ENCODE peak calls at places on chromosomes 16 and 17, in seven cellular contexts. Q is pancreas, J is gastrocnemius medialis, U is AG10803, H is tibial artery, I is IMR-90, X is Panc1. N is an unnamed sample.

GRCh38 chr16:4679156-4679853 is 14.1 kb upstream of the NUDT16L1 start:
- DNase-seq in Q (no peak), J (peak; percentile 34), U (no peak), H (no peak), I (no peak), X (no peak), N (no peak)

GRCh38 chr16:25478476-25478875 is 213.3 kb upstream of the HS3ST4 start:
- DNase-seq in Q (no peak), J (no peak), U (no peak), H (no peak), I (no peak), X (no peak), N (no peak)

GRCh38 chr16:54926166-54926838 is 4.4 kb upstream of the IRX5 start:
- DNase-seq in Q (no peak), J (no peak), U (peak; percentile 64), H (no peak), I (peak; percentile 33), X (no peak), N (no peak)

GRCh38 chr17:40953876-40954275 is 12.9 kb downstream of the KRT39 start:
- DNase-seq in Q (no peak), J (no peak), U (peak; percentile 90), H (no peak), I (peak; percentile 94), X (no peak), N (no peak)

GRCh38 chr17:64741924-64742670 is 80.0 kb upstream of the SMURF2 start:
- DNase-seq in Q (peak; percentile 12), J (peak; percentile 74), U (peak; percentile 99), H (peak; percentile 76), I (peak; percentile 81), X (no peak), N (no peak)

GRCh38 chr17:77090476-77090875 is 50.3 kb upstream of the SEC14L1 start:
- DNase-seq in Q (no peak), J (no peak), U (no peak), H (no peak), I (no peak), X (no peak), N (no peak)

GRCh38 chr17:12620200-12620720 is 45.4 kb upstream of the MYOCD start:
- DNase-seq in Q (no peak), J (no peak), U (no peak), H (no peak), I (peak; percentile 80), X (no peak), N (no peak)

GRCh38 chr17:47967607-47968252 is 3.2 kb upstream of the CDK5RAP3 start:
- DNase-seq in Q (peak; percentile 84), J (no peak), U (peak; percentile 78), H (no peak), I (peak; percentile 89), X (no peak), N (no peak)

GRCh38 chr17:63567229-63567628 is 17.0 kb downstream of the DCAF7 start:
- DNase-seq in Q (no peak), J (no peak), U (no peak), H (no peak), I (no peak), X (no peak), N (no peak)

GRCh38 chr17:83196088-83196765 is 116.8 kb downstream of the METRNL start:
- DNase-seq in Q (no peak), J (peak; percentile 54), U (peak; percentile 88), H (peak; percentile 83), I (peak; percentile 30), X (no peak), N (peak; percentile 4)

GRCh38 chr17:13596241-13596941 is 5.3 kb downstream of the HS3ST3A1 start:
- DNase-seq in Q (no peak), J (no peak), U (no peak), H (no peak), I (no peak), X (no peak), N (no peak)

GRCh38 chr16:75794426-75794825 is 68.1 kb upstream of the CPHXL start:
- DNase-seq in Q (no peak), J (no peak), U (no peak), H (no peak), I (no peak), X (no peak), N (no peak)

GRCh38 chr16:75792781-75793180 is 66.5 kb upstream of the CPHXL start:
- DNase-seq in Q (no peak), J (no peak), U (no peak), H (no peak), I (no peak), X (no peak), N (no peak)

GRCh38 chr16:75787421-75787820 is 61.1 kb upstream of the CPHXL start:
- DNase-seq in Q (no peak), J (no peak), U (no peak), H (no peak), I (no peak), X (no peak), N (no peak)

GRCh38 chr16:75789237-75789636 is 62.9 kb upstream of the CPHXL start:
- DNase-seq in Q (no peak), J (no peak), U (peak; percentile 46), H (no peak), I (peak; percentile 46), X (peak; percentile 30), N (no peak)
- TF ChIP-seq CTCF in Q (peak; percentile 85), J (peak; percentile 71), U (peak; percentile 81), H (peak; percentile 75), I (peak; percentile 84), X (peak; percentile 75), N (peak; percentile 88)

DNA sequence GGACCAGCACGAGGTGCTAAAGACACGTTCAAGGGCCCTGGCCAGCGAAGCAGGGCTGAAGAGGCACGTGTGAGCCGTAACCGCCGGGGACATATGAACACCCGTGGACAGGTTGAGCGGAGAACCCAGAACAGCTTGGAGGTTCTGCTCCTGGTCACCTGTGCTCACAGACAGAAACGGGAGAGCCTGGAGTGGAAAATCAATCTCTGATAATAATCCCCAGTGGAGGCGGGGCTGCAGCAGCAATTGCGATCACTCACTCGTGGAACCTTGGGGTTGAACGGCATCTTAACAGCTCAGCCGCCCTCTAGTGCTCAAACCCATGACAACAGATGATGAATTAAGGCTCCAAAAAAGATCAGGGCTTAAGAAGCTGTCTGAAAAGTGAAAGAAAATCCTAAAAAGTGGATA is 25.6 kb downstream of the WIPI1 start:
- DNase-seq in Q (no peak), J (no peak), U (no peak), H (peak; percentile 40), I (peak; percentile 23), X (no peak), N (peak; percentile 34)
- TF ChIP-seq CTCF in Q (no peak), J (no peak), U (peak; percentile 29), H (no peak), I (peak; percentile 28), X (no peak), N (peak; percentile 27)

GRCh38 chr17:33385133-33385532 is 92.0 kb upstream of the ASIC2 start:
- DNase-seq in Q (no peak), J (no peak), U (no peak), H (no peak), I (no peak), X (no peak), N (no peak)

GRCh38 chr17:33389506-33390141 is 96.5 kb upstream of the ASIC2 start:
- DNase-seq in Q (no peak), J (no peak), U (peak; percentile 69), H (no peak), I (no peak), X (no peak), N (no peak)

GRCh38 chr17:33387406-33387805 is 94.3 kb upstream of the ASIC2 start:
- DNase-seq in Q (no peak), J (no peak), U (no peak), H (no peak), I (no peak), X (no peak), N (no peak)

GRCh38 chr17:33385713-33386112 is 92.6 kb upstream of the ASIC2 start:
- DNase-seq in Q (no peak), J (no peak), U (no peak), H (no peak), I (no peak), X (no peak), N (no peak)

DNA sequence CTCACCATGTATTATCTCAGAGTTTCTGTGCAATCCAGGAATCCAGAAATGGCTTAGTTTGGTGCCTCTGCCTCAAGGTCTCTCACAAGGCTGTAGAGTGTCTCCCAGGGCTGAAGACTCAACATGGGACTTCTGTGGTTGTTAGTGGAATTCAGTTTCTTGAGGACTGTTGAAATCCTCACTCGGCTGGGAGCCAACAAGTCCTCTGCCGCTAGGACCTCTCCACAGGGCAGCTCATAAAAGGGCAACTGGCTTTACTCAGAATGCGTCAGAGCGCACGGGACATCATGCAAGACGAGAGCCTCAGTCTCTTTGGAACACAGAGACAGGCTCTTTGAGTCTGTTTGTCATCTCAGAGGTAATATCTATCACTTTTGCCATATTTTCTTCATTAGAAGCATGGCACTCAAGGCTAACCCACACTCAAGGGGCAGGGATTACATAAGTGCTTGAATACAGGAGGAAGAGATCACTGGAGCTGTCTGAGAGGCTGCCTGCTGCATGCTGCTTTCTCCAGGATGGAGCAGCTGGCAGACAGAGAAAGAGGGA is 97.5 kb upstream of the ASIC2 start:
- DNase-seq in Q (no peak), J (no peak), U (peak; percentile 82), H (no peak), I (no peak), X (no peak), N (no peak)
- TF ChIP-seq CTCF in Q (no peak), J (no peak), U (no peak), H (no peak), I (no peak), X (no peak), N (no peak)

GRCh38 chr17:9797965-9798364 is 6.6 kb upstream of the DHRS7C start:
- DNase-seq in Q (no peak), J (no peak), U (no peak), H (no peak), I (no peak), X (no peak), N (no peak)
- TF ChIP-seq CTCF in Q (no peak), J (no peak), U (no peak), H (no peak), I (no peak), X (no peak), N (no peak)

GRCh38 chr17:49842846-49843245 is 5.0 kb downstream of the TAC4 start:
- DNase-seq in Q (no peak), J (no peak), U (no peak), H (no peak), I (peak; percentile 21), X (no peak), N (no peak)

GRCh38 chr17:49843774-49844350 is 4.0 kb downstream of the TAC4 start:
- DNase-seq in Q (no peak), J (no peak), U (no peak), H (peak; percentile 54), I (no peak), X (no peak), N (no peak)

GRCh38 chr17:49836111-49837030 is 11.5 kb downstream of the TAC4 start:
- DNase-seq in Q (no peak), J (no peak), U (peak; percentile 78), H (peak; percentile 84), I (peak; percentile 68), X (no peak), N (no peak)

GRCh38 chr17:49845210-49845782 is 2.6 kb downstream of the TAC4 start:
- DNase-seq in Q (no peak), J (peak; percentile 35), U (no peak), H (peak; percentile 84), I (no peak), X (no peak), N (no peak)

DNA sequence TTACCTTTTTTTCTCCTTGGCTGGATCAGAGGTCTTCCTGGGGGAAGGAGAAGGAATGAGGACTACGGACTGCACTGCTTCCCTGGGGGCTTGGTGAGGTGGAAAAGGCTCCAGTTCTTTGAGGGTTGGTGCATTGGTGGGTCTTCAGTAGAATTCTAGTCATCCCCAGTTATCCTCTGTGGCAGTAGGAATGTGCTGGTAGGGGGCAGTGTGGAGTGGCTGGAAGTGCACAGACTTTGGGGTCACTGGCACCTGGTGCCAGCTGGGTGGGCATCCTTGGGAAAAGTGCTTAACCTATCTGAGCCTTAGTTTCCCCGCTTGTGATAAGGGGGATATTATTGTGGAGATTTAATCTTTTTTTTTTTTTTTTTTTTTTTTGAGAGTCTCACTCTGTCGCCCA is 6.3 kb downstream of the TAC4 start:
- DNase-seq in Q (no peak), J (no peak), U (no peak), H (peak; percentile 50), I (no peak), X (no peak), N (no peak)
- TF ChIP-seq CTCF in Q (no peak), J (no peak), U (no peak), H (no peak), I (no peak), X (no peak), N (no peak)

N was measured in glutamatergic neuron.